ENCODE peak calls at places on chromosomes 5 and 9, in four cellular contexts. S is cardiac muscle cell, A is neural progenitor cell, B is esophagus squamous epithelium. K is an unnamed sample. For H3K9me3, the result is how much of the 10 kb centered on the place peaks cover.

GRCh38 chr5:154603978-154604679 is 126.1 kb upstream of the HAND1 start:
- DNase-seq in S (peak), A (peak), B (no peak), K (no peak)

GRCh38 chr9:68608763-68609162 is 68.1 kb upstream of the TMEM252 start:
- DNase-seq in S (no peak), A (no peak), B (no peak), K (no peak)

GRCh38 chr5:179452356-179453230 is 97.8 kb upstream of the RUFY1 start:
- DNase-seq in S (no peak), A (no peak), B (no peak), K (no peak)

GRCh38 chr9:127970401-127971313 is 10.1 kb downstream of the EEIG1 start:
- DNase-seq in S (no peak), A (peak), B (no peak), K (no peak)

GRCh38 chr9:95073918-95074317 is 243.6 kb downstream of the FANCC start:
- DNase-seq in S (no peak), A (no peak), B (no peak), K (no peak)

GRCh38 chr5:108398964-108399363 is 17.1 kb upstream of the FBXL17 start:
- DNase-seq in S (no peak), A (no peak), B (no peak), K (no peak)

GRCh38 chr5:72439192-72439591 is 68.0 kb downstream of the ZNF366 start:
- DNase-seq in S (no peak), A (no peak), B (no peak), K (no peak)

GRCh38 chr9:109251776-109252106 is 69.1 kb downstream of the EPB41L4B start:
- DNase-seq in S (no peak), A (no peak), B (no peak), K (no peak)

GRCh38 chr5:178291969-178292825 is 59.6 kb upstream of the PHYKPL start:
- DNase-seq in S (no peak), A (no peak), B (no peak), K (no peak)

GRCh38 chr5:154873791-154874331 is 15.4 kb downstream of the CNOT8 start:
- DNase-seq in S (no peak), A (no peak), B (no peak), K (no peak)

GRCh38 chr5:180116441-180117377 is 45.1 kb upstream of the RNF130 start:
- DNase-seq in S (no peak), A (peak), B (no peak), K (no peak)

GRCh38 chr5:5192681-5193080 is 52.6 kb downstream of the ADAMTS16 start:
- DNase-seq in S (no peak), A (no peak), B (no peak), K (no peak)

GRCh38 chr5:135393691-135394090 is 5.3 kb downstream of the MACROH2A1 start:
- DNase-seq in S (no peak), A (no peak), B (no peak), K (no peak)

GRCh38 chr9:71072587-71072986 is 48.8 kb downstream of the TRPM3 start:
- DNase-seq in S (no peak), A (no peak), B (no peak), K (no peak)

GRCh38 chr9:98427491-98427890 is 172.0 kb upstream of the TBC1D2 start:
- DNase-seq in S (no peak), A (no peak), B (no peak), K (no peak)

GRCh38 chr9:34592895-34593601 is 3.5 kb upstream of the CNTFR start:
- DNase-seq in S (no peak), A (peak), B (no peak), K (no peak)

GRCh38 chr9:92671323-92671722 is 1.4 kb upstream of the IPPK start:
- DNase-seq in S (no peak), A (no peak), B (no peak), K (peak)

GRCh38 chr5:174825587-174825986 is 101.2 kb downstream of the MSX2 start:
- DNase-seq in S (no peak), A (no peak), B (no peak), K (no peak)

GRCh38 chr5:170159947-170160346 is 54.2 kb downstream of the FOXI1 start:
- DNase-seq in S (no peak), A (no peak), B (no peak), K (no peak)

GRCh38 chr5:6554812-6555211 is 78.0 kb downstream of the NSUN2 start:
- DNase-seq in S (no peak), A (no peak), B (no peak), K (no peak)

GRCh38 chr5:113042491-113043243 is 66.1 kb downstream of the DCP2 start:
- DNase-seq in S (no peak), A (no peak), B (no peak), K (no peak)

GRCh38 chr5:42656661-42657035 is 100.0 kb upstream of the CCDC152 start:
- DNase-seq in S (no peak), A (no peak), B (no peak), K (no peak)

GRCh38 chr5:37860206-37860605 is 20.4 kb upstream of the GDNF start:
- DNase-seq in S (no peak), A (no peak), B (no peak), K (no peak)

GRCh38 chr9:95316794-95317118 is 753 bp downstream of the FANCC start:
- DNase-seq in S (peak), A (peak), B (no peak), K (no peak)

GRCh38 chr5:87916320-87916719 is 352.3 kb downstream of the TMEM161B start:
- DNase-seq in S (no peak), A (no peak), B (no peak), K (no peak)

GRCh38 chr5:73367650-73368049 is 80.9 kb downstream of the FOXD1 start:
- DNase-seq in S (no peak), A (no peak), B (no peak), K (no peak)

GRCh38 chr9:138077126-138077525 is 199.5 kb downstream of the CACNA1B start:
- DNase-seq in S (no peak), A (no peak), B (no peak), K (no peak)
- H3K9me3 ChIP-seq in S (under half), A (under half), B (under half), K (under half)

DNA sequence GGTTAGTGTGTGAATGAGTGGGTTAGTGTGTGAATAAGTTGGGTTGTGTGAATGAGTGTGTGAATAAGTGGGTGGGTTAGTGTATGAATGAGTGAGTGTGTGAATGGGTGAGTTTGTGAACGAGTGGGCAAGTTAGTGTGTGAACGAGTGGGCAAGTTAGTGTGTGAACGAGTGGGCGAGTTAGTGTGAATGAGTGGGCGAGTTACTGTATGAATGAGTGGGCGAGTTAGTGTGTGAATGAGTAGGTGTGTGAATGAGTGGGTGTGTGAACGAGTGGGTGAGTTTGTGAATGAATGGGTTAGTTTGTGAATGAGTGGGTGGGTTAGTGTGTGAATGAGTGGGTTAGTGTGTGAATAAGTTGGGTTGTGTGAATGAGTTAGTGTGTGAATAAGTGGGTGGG is 34.7 kb downstream of the NKD2 start:
- DNase-seq in S (no peak), A (no peak), B (no peak), K (no peak)
- H3K9me3 ChIP-seq in S (under half), A (under half), B (under half), K (under half)

GRCh38 chr9:137987244-137988030 is 109.9 kb downstream of the CACNA1B start:
- DNase-seq in S (no peak), A (no peak), B (no peak), K (no peak)

GRCh38 chr9:137988701-137989100 is 111.1 kb downstream of the CACNA1B start:
- DNase-seq in S (no peak), A (no peak), B (no peak), K (no peak)

GRCh38 chr9:137988051-137988450 is 110.5 kb downstream of the CACNA1B start:
- DNase-seq in S (no peak), A (no peak), B (no peak), K (no peak)

GRCh38 chr9:137989999-137990715 is 112.6 kb downstream of the CACNA1B start:
- DNase-seq in S (no peak), A (no peak), B (no peak), K (no peak)

DNA sequence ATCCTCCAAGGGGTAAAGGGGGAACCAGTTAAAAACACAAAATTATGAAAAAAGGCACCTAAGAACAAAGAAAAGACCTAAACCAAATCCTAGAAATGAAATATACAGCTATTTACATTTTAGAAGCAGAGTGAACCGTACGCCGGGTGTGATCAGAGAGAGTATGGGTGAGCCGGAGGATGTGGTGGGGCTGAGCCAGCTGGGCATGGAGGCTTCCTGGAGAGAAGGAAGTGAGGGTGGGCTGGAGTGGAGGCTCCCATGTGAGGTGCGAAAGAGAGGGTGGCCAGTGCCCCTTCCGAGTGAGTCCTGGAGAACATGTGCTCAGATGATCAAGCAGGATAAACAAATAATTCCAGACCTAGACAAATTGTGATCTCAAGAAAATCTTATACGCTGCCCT is 111.6 kb downstream of the CACNA1B start:
- DNase-seq in S (no peak), A (no peak), B (no peak), K (no peak)
- H3K9me3 ChIP-seq in S (under half), A (under half), B (under half), K (under half)

DNA sequence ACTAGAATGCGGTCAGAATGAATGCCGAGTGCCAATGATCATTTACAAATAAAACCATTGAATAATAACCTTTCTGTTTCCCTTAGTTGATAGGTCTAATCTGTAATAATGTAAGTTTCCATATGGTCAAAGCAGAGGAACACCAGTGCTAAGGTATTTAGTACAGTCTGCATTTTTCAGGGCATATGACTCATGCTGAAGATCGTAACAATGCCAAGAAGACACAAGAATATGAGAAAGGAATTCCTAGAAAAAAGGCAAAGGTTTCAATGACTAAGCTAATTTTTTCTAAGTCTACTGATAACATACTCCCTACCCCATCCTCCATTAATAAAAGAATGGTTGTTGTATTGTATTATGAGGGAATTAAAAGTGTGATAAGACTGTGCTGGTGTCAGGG is 2.8 kb downstream of the OR1L8 start:
- DNase-seq in S (no peak), A (no peak), B (no peak), K (no peak)
- H3K9me3 ChIP-seq in S (under half), A (under half), B (under half), K (under half)

GRCh38 chr5:141430332-141431113 is at the start of gene PCDHGA12:
- DNase-seq in S (no peak), A (no peak), B (no peak), K (peak)

GRCh38 chr5:141439411-141440141 is 9.3 kb downstream of the PCDHGA12 start:
- DNase-seq in S (no peak), A (no peak), B (no peak), K (no peak)

GRCh38 chr5:141431286-141431685 is 979 bp downstream of the PCDHGA12 start:
- DNase-seq in S (no peak), A (no peak), B (no peak), K (no peak)

GRCh38 chr5:141437208-141437607 is 6.9 kb downstream of the PCDHGA12 start:
- DNase-seq in S (no peak), A (no peak), B (no peak), K (no peak)

DNA sequence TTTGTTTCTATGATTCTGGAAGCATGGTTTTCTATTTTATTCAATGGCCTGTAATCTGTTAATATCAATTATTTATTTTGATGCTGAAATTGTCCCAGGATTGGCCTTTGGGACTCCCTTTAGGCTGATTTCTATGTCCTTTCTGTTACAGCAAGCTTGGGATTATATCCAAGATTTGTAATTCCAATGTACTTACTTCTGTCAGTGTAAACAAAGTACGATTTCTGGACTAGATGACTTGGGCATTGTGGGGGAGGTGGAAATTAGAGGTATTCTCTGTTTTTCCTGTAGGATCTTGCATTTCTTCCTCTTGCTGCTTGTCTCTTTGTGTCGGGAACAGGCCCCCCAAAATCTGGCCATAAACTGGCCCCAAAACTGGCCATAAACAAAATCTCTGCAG is 3.7 kb downstream of the PCDHGA12 start:
- DNase-seq in S (no peak), A (no peak), B (no peak), K (no peak)
- H3K9me3 ChIP-seq in S (under half), A (under half), B (under half), K (under half)

DNA sequence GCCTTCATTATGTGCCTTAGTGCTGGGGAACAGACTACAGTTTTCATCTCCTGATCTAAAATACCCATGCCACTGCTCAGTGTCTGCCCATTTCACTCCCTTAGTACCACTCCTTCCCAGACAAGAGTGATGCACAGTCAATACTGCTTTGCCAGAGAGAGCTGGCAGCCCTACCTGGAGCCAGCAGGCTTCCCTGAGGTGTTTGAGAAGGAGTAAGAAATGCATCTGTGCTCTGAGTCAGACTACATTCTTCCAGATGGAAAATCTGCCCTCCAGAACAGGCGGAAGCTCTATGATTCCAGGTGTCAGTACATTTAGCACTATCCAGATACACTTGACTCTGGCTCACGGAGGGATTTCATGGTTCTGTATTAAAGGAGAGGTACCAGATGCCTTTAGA is 209.8 kb downstream of the BRINP1 start:
- DNase-seq in S (no peak), A (no peak), B (no peak), K (no peak)
- H3K9me3 ChIP-seq in S (under half), A (under half), B (under half), K (under half)

GRCh38 chr5:18216729-18217128 is 582.5 kb downstream of the TAF11L14 start:
- DNase-seq in S (no peak), A (no peak), B (no peak), K (no peak)

GRCh38 chr5:18219241-18219640 is 585.0 kb downstream of the TAF11L14 start:
- DNase-seq in S (no peak), A (no peak), B (no peak), K (no peak)

GRCh38 chr5:18216016-18216415 is 581.8 kb downstream of the TAF11L14 start:
- DNase-seq in S (no peak), A (no peak), B (no peak), K (no peak)

GRCh38 chr5:18220631-18221030 is 586.4 kb downstream of the TAF11L14 start:
- DNase-seq in S (no peak), A (no peak), B (no peak), K (no peak)
- H3K9me3 ChIP-seq in S (under half), A (under half), B (under half), K (under half)